ENCODE peak calls at places on chromosomes 3 and 15, in six cellular contexts. One of them, this sample, is unnamed.

GRCh38 chr15:100771745-100772144 is 107.9 kb upstream of the ALDH1A3 start:
- DNase-seq in stimulated activated naive CD4-positive, alpha-beta T cell: no peak
- DNase-seq in stimulated activated CD4-positive, alpha-beta T cell treated with anti-CD3 and anti-CD28 coated beads, Interleukin-4, amount 100 ng/mL, for 48 hours: no peak
- DNase-seq in mesenchymal stem cell: no peak
- DNase-seq in ovary: no peak
- DNase-seq in activated CD4-positive, alpha-beta T cell treated with anti-CD3 and anti-CD28 coated beads, Interleukin-2, amount 10 ng/mL, durations not matched to agents 7 days and 5 days: no peak
- DNase-seq in this sample: peak

GRCh38 chr3:47523310-47524073 is 10.0 kb upstream of the ELP6 start:
- DNase-seq in stimulated activated naive CD4-positive, alpha-beta T cell: no peak
- DNase-seq in stimulated activated CD4-positive, alpha-beta T cell treated with anti-CD3 and anti-CD28 coated beads, Interleukin-4, amount 100 ng/mL, for 48 hours: no peak
- DNase-seq in mesenchymal stem cell: no peak
- DNase-seq in ovary: no peak
- DNase-seq in activated CD4-positive, alpha-beta T cell treated with anti-CD3 and anti-CD28 coated beads, Interleukin-2, amount 10 ng/mL, durations not matched to agents 7 days and 5 days: no peak
- DNase-seq in this sample: no peak

GRCh38 chr3:194300392-194300758 is 50.8 kb downstream of the CPN2 start:
- DNase-seq in stimulated activated naive CD4-positive, alpha-beta T cell: no peak
- DNase-seq in stimulated activated CD4-positive, alpha-beta T cell treated with anti-CD3 and anti-CD28 coated beads, Interleukin-4, amount 100 ng/mL, for 48 hours: no peak
- DNase-seq in mesenchymal stem cell: peak
- DNase-seq in ovary: peak
- DNase-seq in activated CD4-positive, alpha-beta T cell treated with anti-CD3 and anti-CD28 coated beads, Interleukin-2, amount 10 ng/mL, durations not matched to agents 7 days and 5 days: no peak
- DNase-seq in this sample: no peak

GRCh38 chr3:159128628-159129027 is 326.8 kb downstream of the MFSD1 start:
- DNase-seq in stimulated activated naive CD4-positive, alpha-beta T cell: no peak
- DNase-seq in stimulated activated CD4-positive, alpha-beta T cell treated with anti-CD3 and anti-CD28 coated beads, Interleukin-4, amount 100 ng/mL, for 48 hours: no peak
- DNase-seq in mesenchymal stem cell: peak
- DNase-seq in ovary: no peak
- DNase-seq in activated CD4-positive, alpha-beta T cell treated with anti-CD3 and anti-CD28 coated beads, Interleukin-2, amount 10 ng/mL, durations not matched to agents 7 days and 5 days: no peak
- DNase-seq in this sample: peak

GRCh38 chr3:170033489-170033888 is 4.3 kb upstream of the GPR160 start:
- DNase-seq in stimulated activated naive CD4-positive, alpha-beta T cell: peak
- DNase-seq in stimulated activated CD4-positive, alpha-beta T cell treated with anti-CD3 and anti-CD28 coated beads, Interleukin-4, amount 100 ng/mL, for 48 hours: no peak
- DNase-seq in mesenchymal stem cell: no peak
- DNase-seq in ovary: no peak
- DNase-seq in activated CD4-positive, alpha-beta T cell treated with anti-CD3 and anti-CD28 coated beads, Interleukin-2, amount 10 ng/mL, durations not matched to agents 7 days and 5 days: peak
- DNase-seq in this sample: no peak

GRCh38 chr15:101570238-101570637 is 80.7 kb upstream of the PCSK6 start:
- DNase-seq in stimulated activated naive CD4-positive, alpha-beta T cell: no peak
- DNase-seq in stimulated activated CD4-positive, alpha-beta T cell treated with anti-CD3 and anti-CD28 coated beads, Interleukin-4, amount 100 ng/mL, for 48 hours: no peak
- DNase-seq in mesenchymal stem cell: no peak
- DNase-seq in ovary: no peak
- DNase-seq in activated CD4-positive, alpha-beta T cell treated with anti-CD3 and anti-CD28 coated beads, Interleukin-2, amount 10 ng/mL, durations not matched to agents 7 days and 5 days: no peak
- DNase-seq in this sample: no peak

GRCh38 chr3:100525753-100526612 is 33.6 kb downstream of the TMEM45A start:
- DNase-seq in stimulated activated naive CD4-positive, alpha-beta T cell: no peak
- DNase-seq in stimulated activated CD4-positive, alpha-beta T cell treated with anti-CD3 and anti-CD28 coated beads, Interleukin-4, amount 100 ng/mL, for 48 hours: no peak
- DNase-seq in mesenchymal stem cell: peak
- DNase-seq in ovary: no peak
- DNase-seq in activated CD4-positive, alpha-beta T cell treated with anti-CD3 and anti-CD28 coated beads, Interleukin-2, amount 10 ng/mL, durations not matched to agents 7 days and 5 days: no peak
- DNase-seq in this sample: no peak

GRCh38 chr15:90388462-90389182 is 580 bp downstream of the IQGAP1 start:
- DNase-seq in stimulated activated naive CD4-positive, alpha-beta T cell: peak
- DNase-seq in stimulated activated CD4-positive, alpha-beta T cell treated with anti-CD3 and anti-CD28 coated beads, Interleukin-4, amount 100 ng/mL, for 48 hours: peak
- DNase-seq in mesenchymal stem cell: peak
- DNase-seq in ovary: peak
- DNase-seq in activated CD4-positive, alpha-beta T cell treated with anti-CD3 and anti-CD28 coated beads, Interleukin-2, amount 10 ng/mL, durations not matched to agents 7 days and 5 days: peak
- DNase-seq in this sample: peak

GRCh38 chr3:122760457-122761271 is 33.0 kb downstream of the HSPBAP1 start:
- DNase-seq in stimulated activated naive CD4-positive, alpha-beta T cell: no peak
- DNase-seq in stimulated activated CD4-positive, alpha-beta T cell treated with anti-CD3 and anti-CD28 coated beads, Interleukin-4, amount 100 ng/mL, for 48 hours: no peak
- DNase-seq in mesenchymal stem cell: no peak
- DNase-seq in ovary: no peak
- DNase-seq in activated CD4-positive, alpha-beta T cell treated with anti-CD3 and anti-CD28 coated beads, Interleukin-2, amount 10 ng/mL, durations not matched to agents 7 days and 5 days: no peak
- DNase-seq in this sample: no peak

GRCh38 chr3:102206506-102207145 is 228.2 kb upstream of the ZPLD1 start:
- DNase-seq in stimulated activated naive CD4-positive, alpha-beta T cell: no peak
- DNase-seq in stimulated activated CD4-positive, alpha-beta T cell treated with anti-CD3 and anti-CD28 coated beads, Interleukin-4, amount 100 ng/mL, for 48 hours: no peak
- DNase-seq in mesenchymal stem cell: peak
- DNase-seq in ovary: peak
- DNase-seq in activated CD4-positive, alpha-beta T cell treated with anti-CD3 and anti-CD28 coated beads, Interleukin-2, amount 10 ng/mL, durations not matched to agents 7 days and 5 days: no peak
- DNase-seq in this sample: peak

GRCh38 chr15:41022487-41023090 is 69.3 kb downstream of the CHAC1 start:
- DNase-seq in stimulated activated naive CD4-positive, alpha-beta T cell: peak
- DNase-seq in stimulated activated CD4-positive, alpha-beta T cell treated with anti-CD3 and anti-CD28 coated beads, Interleukin-4, amount 100 ng/mL, for 48 hours: no peak
- DNase-seq in mesenchymal stem cell: peak
- DNase-seq in ovary: peak
- DNase-seq in activated CD4-positive, alpha-beta T cell treated with anti-CD3 and anti-CD28 coated beads, Interleukin-2, amount 10 ng/mL, durations not matched to agents 7 days and 5 days: peak
- DNase-seq in this sample: peak

GRCh38 chr3:1394188-1394587 is 301.4 kb downstream of the CNTN6 start:
- DNase-seq in stimulated activated naive CD4-positive, alpha-beta T cell: no peak
- DNase-seq in stimulated activated CD4-positive, alpha-beta T cell treated with anti-CD3 and anti-CD28 coated beads, Interleukin-4, amount 100 ng/mL, for 48 hours: no peak
- DNase-seq in mesenchymal stem cell: no peak
- DNase-seq in ovary: peak
- DNase-seq in activated CD4-positive, alpha-beta T cell treated with anti-CD3 and anti-CD28 coated beads, Interleukin-2, amount 10 ng/mL, durations not matched to agents 7 days and 5 days: no peak
- DNase-seq in this sample: no peak

GRCh38 chr3:66133050-66133757 is 87.6 kb upstream of the SLC25A26 start:
- DNase-seq in stimulated activated naive CD4-positive, alpha-beta T cell: no peak
- DNase-seq in stimulated activated CD4-positive, alpha-beta T cell treated with anti-CD3 and anti-CD28 coated beads, Interleukin-4, amount 100 ng/mL, for 48 hours: no peak
- DNase-seq in mesenchymal stem cell: peak
- DNase-seq in ovary: no peak
- DNase-seq in activated CD4-positive, alpha-beta T cell treated with anti-CD3 and anti-CD28 coated beads, Interleukin-2, amount 10 ng/mL, durations not matched to agents 7 days and 5 days: no peak
- DNase-seq in this sample: peak

GRCh38 chr3:123152656-123153055 is 49.1 kb upstream of the SEC22A start:
- DNase-seq in stimulated activated naive CD4-positive, alpha-beta T cell: no peak
- DNase-seq in stimulated activated CD4-positive, alpha-beta T cell treated with anti-CD3 and anti-CD28 coated beads, Interleukin-4, amount 100 ng/mL, for 48 hours: no peak
- DNase-seq in mesenchymal stem cell: no peak
- DNase-seq in ovary: no peak
- DNase-seq in activated CD4-positive, alpha-beta T cell treated with anti-CD3 and anti-CD28 coated beads, Interleukin-2, amount 10 ng/mL, durations not matched to agents 7 days and 5 days: no peak
- DNase-seq in this sample: no peak

GRCh38 chr3:146772211-146772743 is 167.1 kb upstream of the PLSCR5 start:
- DNase-seq in stimulated activated naive CD4-positive, alpha-beta T cell: no peak
- DNase-seq in stimulated activated CD4-positive, alpha-beta T cell treated with anti-CD3 and anti-CD28 coated beads, Interleukin-4, amount 100 ng/mL, for 48 hours: no peak
- DNase-seq in mesenchymal stem cell: no peak
- DNase-seq in ovary: no peak
- DNase-seq in activated CD4-positive, alpha-beta T cell treated with anti-CD3 and anti-CD28 coated beads, Interleukin-2, amount 10 ng/mL, durations not matched to agents 7 days and 5 days: no peak
- DNase-seq in this sample: no peak

GRCh38 chr3:190566043-190566933 is 52.4 kb downstream of the IL1RAP start:
- DNase-seq in stimulated activated naive CD4-positive, alpha-beta T cell: no peak
- DNase-seq in stimulated activated CD4-positive, alpha-beta T cell treated with anti-CD3 and anti-CD28 coated beads, Interleukin-4, amount 100 ng/mL, for 48 hours: peak
- DNase-seq in mesenchymal stem cell: peak
- DNase-seq in ovary: peak
- DNase-seq in activated CD4-positive, alpha-beta T cell treated with anti-CD3 and anti-CD28 coated beads, Interleukin-2, amount 10 ng/mL, durations not matched to agents 7 days and 5 days: peak
- DNase-seq in this sample: peak

GRCh38 chr15:31975446-31976229 is 54.7 kb upstream of the CHRNA7 start:
- DNase-seq in stimulated activated naive CD4-positive, alpha-beta T cell: no peak
- DNase-seq in stimulated activated CD4-positive, alpha-beta T cell treated with anti-CD3 and anti-CD28 coated beads, Interleukin-4, amount 100 ng/mL, for 48 hours: no peak
- DNase-seq in mesenchymal stem cell: no peak
- DNase-seq in ovary: no peak
- DNase-seq in activated CD4-positive, alpha-beta T cell treated with anti-CD3 and anti-CD28 coated beads, Interleukin-2, amount 10 ng/mL, durations not matched to agents 7 days and 5 days: no peak
- DNase-seq in this sample: peak

GRCh38 chr3:32815812-32816438 is 1.9 kb upstream of the TRIM71 start:
- DNase-seq in stimulated activated naive CD4-positive, alpha-beta T cell: no peak
- DNase-seq in stimulated activated CD4-positive, alpha-beta T cell treated with anti-CD3 and anti-CD28 coated beads, Interleukin-4, amount 100 ng/mL, for 48 hours: no peak
- DNase-seq in mesenchymal stem cell: no peak
- DNase-seq in ovary: no peak
- DNase-seq in activated CD4-positive, alpha-beta T cell treated with anti-CD3 and anti-CD28 coated beads, Interleukin-2, amount 10 ng/mL, durations not matched to agents 7 days and 5 days: no peak
- DNase-seq in this sample: no peak

GRCh38 chr3:174784206-174784934 is 74.8 kb upstream of the NAALADL2 start:
- DNase-seq in stimulated activated naive CD4-positive, alpha-beta T cell: no peak
- DNase-seq in stimulated activated CD4-positive, alpha-beta T cell treated with anti-CD3 and anti-CD28 coated beads, Interleukin-4, amount 100 ng/mL, for 48 hours: no peak
- DNase-seq in mesenchymal stem cell: no peak
- DNase-seq in ovary: no peak
- DNase-seq in activated CD4-positive, alpha-beta T cell treated with anti-CD3 and anti-CD28 coated beads, Interleukin-2, amount 10 ng/mL, durations not matched to agents 7 days and 5 days: no peak
- DNase-seq in this sample: no peak

GRCh38 chr3:126616931-126617330 is 38.0 kb downstream of the TXNRD3 start:
- DNase-seq in stimulated activated naive CD4-positive, alpha-beta T cell: no peak
- DNase-seq in stimulated activated CD4-positive, alpha-beta T cell treated with anti-CD3 and anti-CD28 coated beads, Interleukin-4, amount 100 ng/mL, for 48 hours: no peak
- DNase-seq in mesenchymal stem cell: no peak
- DNase-seq in ovary: no peak
- DNase-seq in activated CD4-positive, alpha-beta T cell treated with anti-CD3 and anti-CD28 coated beads, Interleukin-2, amount 10 ng/mL, durations not matched to agents 7 days and 5 days: no peak
- DNase-seq in this sample: peak

GRCh38 chr3:195900426-195901355 is 7.7 kb downstream of the TNK2 start:
- DNase-seq in stimulated activated naive CD4-positive, alpha-beta T cell: peak
- DNase-seq in stimulated activated CD4-positive, alpha-beta T cell treated with anti-CD3 and anti-CD28 coated beads, Interleukin-4, amount 100 ng/mL, for 48 hours: peak
- DNase-seq in mesenchymal stem cell: no peak
- DNase-seq in ovary: no peak
- DNase-seq in activated CD4-positive, alpha-beta T cell treated with anti-CD3 and anti-CD28 coated beads, Interleukin-2, amount 10 ng/mL, durations not matched to agents 7 days and 5 days: peak
- DNase-seq in this sample: peak

GRCh38 chr3:79052054-79052681 is 715.6 kb downstream of the ROBO1 start:
- DNase-seq in stimulated activated naive CD4-positive, alpha-beta T cell: no peak
- DNase-seq in stimulated activated CD4-positive, alpha-beta T cell treated with anti-CD3 and anti-CD28 coated beads, Interleukin-4, amount 100 ng/mL, for 48 hours: no peak
- DNase-seq in mesenchymal stem cell: peak
- DNase-seq in ovary: no peak
- DNase-seq in activated CD4-positive, alpha-beta T cell treated with anti-CD3 and anti-CD28 coated beads, Interleukin-2, amount 10 ng/mL, durations not matched to agents 7 days and 5 days: no peak
- DNase-seq in this sample: no peak

GRCh38 chr3:44906997-44907396 is 32.6 kb downstream of the TGM4 start:
- DNase-seq in stimulated activated naive CD4-positive, alpha-beta T cell: no peak
- DNase-seq in stimulated activated CD4-positive, alpha-beta T cell treated with anti-CD3 and anti-CD28 coated beads, Interleukin-4, amount 100 ng/mL, for 48 hours: no peak
- DNase-seq in mesenchymal stem cell: no peak
- DNase-seq in ovary: no peak
- DNase-seq in activated CD4-positive, alpha-beta T cell treated with anti-CD3 and anti-CD28 coated beads, Interleukin-2, amount 10 ng/mL, durations not matched to agents 7 days and 5 days: no peak
- DNase-seq in this sample: no peak

GRCh38 chr3:158896729-158897128 is 94.9 kb downstream of the MFSD1 start:
- DNase-seq in stimulated activated naive CD4-positive, alpha-beta T cell: no peak
- DNase-seq in stimulated activated CD4-positive, alpha-beta T cell treated with anti-CD3 and anti-CD28 coated beads, Interleukin-4, amount 100 ng/mL, for 48 hours: no peak
- DNase-seq in mesenchymal stem cell: no peak
- DNase-seq in ovary: no peak
- DNase-seq in activated CD4-positive, alpha-beta T cell treated with anti-CD3 and anti-CD28 coated beads, Interleukin-2, amount 10 ng/mL, durations not matched to agents 7 days and 5 days: no peak
- DNase-seq in this sample: no peak

GRCh38 chr3:150733373-150733935 is 29.5 kb downstream of the SIAH2 start:
- DNase-seq in stimulated activated naive CD4-positive, alpha-beta T cell: no peak
- DNase-seq in stimulated activated CD4-positive, alpha-beta T cell treated with anti-CD3 and anti-CD28 coated beads, Interleukin-4, amount 100 ng/mL, for 48 hours: no peak
- DNase-seq in mesenchymal stem cell: no peak
- DNase-seq in ovary: no peak
- DNase-seq in activated CD4-positive, alpha-beta T cell treated with anti-CD3 and anti-CD28 coated beads, Interleukin-2, amount 10 ng/mL, durations not matched to agents 7 days and 5 days: no peak
- DNase-seq in this sample: no peak

GRCh38 chr15:61063875-61064320 is 165.2 kb downstream of the RORA start:
- DNase-seq in stimulated activated naive CD4-positive, alpha-beta T cell: no peak
- DNase-seq in stimulated activated CD4-positive, alpha-beta T cell treated with anti-CD3 and anti-CD28 coated beads, Interleukin-4, amount 100 ng/mL, for 48 hours: no peak
- DNase-seq in mesenchymal stem cell: no peak
- DNase-seq in ovary: no peak
- DNase-seq in activated CD4-positive, alpha-beta T cell treated with anti-CD3 and anti-CD28 coated beads, Interleukin-2, amount 10 ng/mL, durations not matched to agents 7 days and 5 days: no peak
- DNase-seq in this sample: no peak